ENCODE peak calls at places on chromosomes 13 and 19, in four cellular contexts. One of them, this sample, is unnamed.

GRCh38 chr13:102721800-102722231 is 27.0 kb upstream of the METTL21C start:
- DNase-seq in thoracic aorta: no peak
- DNase-seq in MM.1S: no peak
- DNase-seq in B cell: no peak
- DNase-seq in this sample: no peak

GRCh38 chr13:54733639-54734038 is 1705.0 kb downstream of the OLFM4 start:
- DNase-seq in B cell: no peak
- DNase-seq in thoracic aorta: no peak
- DNase-seq in MM.1S: no peak
- DNase-seq in this sample: no peak

GRCh38 chr13:84844473-84844872 is 954.7 kb downstream of the SLITRK6 start:
- DNase-seq in B cell: no peak
- DNase-seq in MM.1S: no peak
- DNase-seq in thoracic aorta: no peak
- DNase-seq in this sample: no peak

GRCh38 chr19:33284756-33285155 is 17.6 kb downstream of the CEBPA start:
- DNase-seq in B cell: no peak
- DNase-seq in thoracic aorta: no peak
- DNase-seq in MM.1S: no peak
- DNase-seq in this sample: no peak

GRCh38 chr19:48373567-48373966 is 9.4 kb downstream of the SYNGR4 start:
- DNase-seq in B cell: no peak
- DNase-seq in MM.1S: no peak
- DNase-seq in thoracic aorta: no peak
- DNase-seq in this sample: no peak

GRCh38 chr19:14837391-14837790 is 2.4 kb upstream of the OR7A5 start:
- DNase-seq in thoracic aorta: no peak
- DNase-seq in MM.1S: no peak
- DNase-seq in B cell: no peak
- DNase-seq in this sample: no peak

GRCh38 chr13:94249512-94249911 is 230.0 kb downstream of the DCT start:
- DNase-seq in MM.1S: no peak
- DNase-seq in B cell: no peak
- DNase-seq in thoracic aorta: no peak
- DNase-seq in this sample: no peak

GRCh38 chr19:38417544-38418506 is 8.2 kb downstream of the RASGRP4 start:
- DNase-seq in thoracic aorta: no peak
- DNase-seq in B cell: peak
- DNase-seq in MM.1S: no peak
- DNase-seq in this sample: peak

GRCh38 chr13:48457578-48458242 is 44.8 kb upstream of the LPAR6 start:
- DNase-seq in B cell: no peak
- DNase-seq in MM.1S: no peak
- DNase-seq in thoracic aorta: no peak
- DNase-seq in this sample: no peak

GRCh38 chr19:7692417-7693088 is 9.4 kb downstream of the FCER2 start:
- DNase-seq in MM.1S: no peak
- DNase-seq in B cell: no peak
- DNase-seq in thoracic aorta: no peak
- DNase-seq in this sample: no peak

GRCh38 chr13:50026788-50027473 is 11.7 kb downstream of the KCNRG start:
- DNase-seq in B cell: peak
- DNase-seq in thoracic aorta: no peak
- DNase-seq in MM.1S: peak
- DNase-seq in this sample: no peak

GRCh38 chr19:48698046-48698445 is 2.3 kb downstream of the FUT2 start:
- DNase-seq in thoracic aorta: no peak
- DNase-seq in MM.1S: no peak
- DNase-seq in B cell: no peak
- DNase-seq in this sample: no peak

GRCh38 chr13:103695320-103695719 is 629.1 kb upstream of the SLC10A2 start:
- DNase-seq in B cell: no peak
- DNase-seq in thoracic aorta: no peak
- DNase-seq in MM.1S: no peak
- DNase-seq in this sample: no peak

GRCh38 chr13:33740134-33740538 is 77.8 kb upstream of the RFC3 start:
- DNase-seq in B cell: no peak
- DNase-seq in thoracic aorta: no peak
- DNase-seq in MM.1S: no peak
- DNase-seq in this sample: no peak

GRCh38 chr13:66477816-66478215 is 752.3 kb downstream of the PCDH9 start:
- DNase-seq in B cell: no peak
- DNase-seq in thoracic aorta: no peak
- DNase-seq in MM.1S: no peak
- DNase-seq in this sample: no peak

GRCh38 chr19:5196832-5197231 is 143.8 kb downstream of the PTPRS start:
- DNase-seq in B cell: no peak
- DNase-seq in thoracic aorta: no peak
- DNase-seq in MM.1S: no peak
- DNase-seq in this sample: no peak

GRCh38 chr19:51572415-51572814 is 1.3 kb downstream of the ZNF175 start:
- DNase-seq in thoracic aorta: no peak
- DNase-seq in B cell: no peak
- DNase-seq in MM.1S: no peak
- DNase-seq in this sample: peak

GRCh38 chr19:39970424-39970673 is 616 bp upstream of the PSMC4 start:
- DNase-seq in thoracic aorta: no peak
- DNase-seq in MM.1S: no peak
- DNase-seq in B cell: no peak
- DNase-seq in this sample: no peak

GRCh38 chr13:97224544-97225324 is 2.6 kb downstream of the MBNL2 start:
- DNase-seq in thoracic aorta: no peak
- DNase-seq in MM.1S: peak
- DNase-seq in B cell: no peak
- DNase-seq in this sample: no peak

GRCh38 chr13:96082640-96083039 is 7.3 kb upstream of the HS6ST3 start:
- DNase-seq in thoracic aorta: no peak
- DNase-seq in MM.1S: no peak
- DNase-seq in B cell: no peak
- DNase-seq in this sample: no peak

GRCh38 chr13:87788363-87788762 is 117.2 kb downstream of the SLITRK5 start:
- DNase-seq in MM.1S: no peak
- DNase-seq in B cell: no peak
- DNase-seq in thoracic aorta: no peak
- DNase-seq in this sample: no peak

GRCh38 chr13:76885203-76886004 is 801 bp downstream of the KCTD12 start:
- DNase-seq in thoracic aorta: no peak
- DNase-seq in B cell: peak
- DNase-seq in MM.1S: peak
- DNase-seq in this sample: peak

GRCh38 chr19:19649580-19649995 is 6.1 kb upstream of the GMIP start:
- DNase-seq in thoracic aorta: no peak
- DNase-seq in B cell: peak
- DNase-seq in MM.1S: no peak
- DNase-seq in this sample: no peak

GRCh38 chr19:6891761-6892385 is 4.5 kb downstream of the ADGRE1 start:
- DNase-seq in MM.1S: no peak
- DNase-seq in B cell: peak
- DNase-seq in thoracic aorta: no peak
- DNase-seq in this sample: no peak

GRCh38 chr13:23723463-23723862 is 153.3 kb downstream of the TNFRSF19 start:
- DNase-seq in B cell: no peak
- DNase-seq in MM.1S: no peak
- DNase-seq in thoracic aorta: no peak
- DNase-seq in this sample: no peak

GRCh38 chr13:36207672-36208071 is 6.7 kb downstream of the SOHLH2 start:
- DNase-seq in thoracic aorta: no peak
- DNase-seq in B cell: no peak
- DNase-seq in MM.1S: no peak
- DNase-seq in this sample: no peak

GRCh38 chr19:3642987-3643386 is 16.4 kb upstream of the CACTIN start:
- DNase-seq in B cell: no peak
- DNase-seq in thoracic aorta: no peak
- DNase-seq in MM.1S: no peak
- DNase-seq in this sample: no peak

DNA sequence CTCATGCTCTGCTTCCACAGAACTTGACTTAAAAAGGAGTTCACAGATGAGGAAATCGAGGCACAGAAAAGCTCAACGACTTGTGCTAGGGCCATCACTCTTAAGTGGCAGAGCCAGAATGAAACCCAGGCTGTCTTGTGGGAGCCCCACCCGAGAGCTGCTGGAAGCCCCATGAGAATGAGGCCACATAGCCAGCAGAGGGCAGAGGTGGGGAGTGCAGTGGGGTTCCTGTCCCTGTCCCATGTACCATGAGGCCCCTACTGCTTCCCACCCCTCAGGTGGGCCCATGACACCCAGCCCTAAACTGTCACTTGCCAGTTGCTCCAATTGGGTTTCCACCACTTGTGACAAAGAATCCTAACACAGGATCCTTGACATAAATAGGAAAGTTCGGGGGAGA is 175.9 kb downstream of the IRS2 start:
- DNase-seq in MM.1S: no peak
- DNase-seq in B cell: no peak
- DNase-seq in thoracic aorta: no peak
- DNase-seq in this sample: peak
- TF ChIP-seq CTCF in MM.1S: peak
- TF ChIP-seq CTCF in B cell: no peak
- TF ChIP-seq CTCF in thoracic aorta: no peak
- TF ChIP-seq CTCF in this sample: no peak

GRCh38 chr19:11291415-11291814 is 4.5 kb upstream of the TSPAN16 start:
- DNase-seq in B cell: no peak
- DNase-seq in thoracic aorta: no peak
- DNase-seq in MM.1S: no peak
- DNase-seq in this sample: no peak

GRCh38 chr19:11281336-11282049 is 14.5 kb upstream of the TSPAN16 start:
- DNase-seq in MM.1S: no peak
- DNase-seq in B cell: no peak
- DNase-seq in thoracic aorta: no peak
- DNase-seq in this sample: no peak

GRCh38 chr19:11288349-11288748 is 7.6 kb upstream of the TSPAN16 start:
- DNase-seq in B cell: no peak
- DNase-seq in thoracic aorta: no peak
- DNase-seq in MM.1S: no peak
- DNase-seq in this sample: no peak

GRCh38 chr19:11284535-11284934 is 11.4 kb upstream of the TSPAN16 start:
- DNase-seq in MM.1S: no peak
- DNase-seq in B cell: no peak
- DNase-seq in thoracic aorta: no peak
- DNase-seq in this sample: no peak

GRCh38 chr19:11286312-11286974 is 9.5 kb upstream of the TSPAN16 start:
- DNase-seq in B cell: no peak
- DNase-seq in MM.1S: no peak
- DNase-seq in thoracic aorta: no peak
- DNase-seq in this sample: no peak
- TF ChIP-seq CTCF in B cell: no peak
- TF ChIP-seq CTCF in MM.1S: no peak
- TF ChIP-seq CTCF in thoracic aorta: peak
- TF ChIP-seq CTCF in this sample: peak

DNA sequence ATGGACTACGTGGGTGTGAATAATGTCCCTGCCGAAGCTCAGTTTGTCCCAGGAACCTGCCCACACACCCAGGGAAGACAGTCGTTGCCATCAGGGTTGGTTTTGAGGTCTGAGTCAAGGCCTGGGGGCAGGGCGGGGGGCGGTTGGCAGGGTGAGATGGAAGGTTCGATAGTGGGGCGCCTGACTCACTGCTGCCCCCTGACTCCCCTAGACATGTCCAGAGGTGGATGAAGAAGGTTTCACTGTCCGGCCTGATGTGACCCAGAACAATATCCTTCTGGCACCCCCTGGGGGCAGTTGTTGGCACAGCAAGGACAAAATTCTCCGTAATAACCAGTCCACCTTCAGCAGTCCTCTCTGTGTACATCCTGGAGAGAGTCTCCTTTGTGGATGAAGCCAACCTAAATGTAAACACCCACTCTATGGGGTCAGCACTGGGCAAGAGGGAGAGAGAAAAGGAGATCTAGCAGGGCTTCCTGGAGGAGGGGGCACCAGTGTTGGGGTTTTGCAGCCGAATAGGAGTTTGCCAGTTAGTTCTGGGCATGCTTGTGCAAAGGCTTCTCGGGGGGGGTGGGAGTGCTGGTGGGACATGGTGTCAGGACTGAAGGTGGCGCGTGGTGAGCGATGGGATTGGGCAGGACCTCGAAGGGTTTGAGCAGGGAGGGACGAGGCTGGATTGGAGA is 19.6 kb upstream of the B3GNT3 start:
- DNase-seq in thoracic aorta: no peak
- DNase-seq in MM.1S: peak
- DNase-seq in B cell: no peak
- DNase-seq in this sample: peak
- TF ChIP-seq CTCF in thoracic aorta: peak
- TF ChIP-seq CTCF in MM.1S: peak
- TF ChIP-seq CTCF in B cell: peak
- TF ChIP-seq CTCF in this sample: peak

DNA sequence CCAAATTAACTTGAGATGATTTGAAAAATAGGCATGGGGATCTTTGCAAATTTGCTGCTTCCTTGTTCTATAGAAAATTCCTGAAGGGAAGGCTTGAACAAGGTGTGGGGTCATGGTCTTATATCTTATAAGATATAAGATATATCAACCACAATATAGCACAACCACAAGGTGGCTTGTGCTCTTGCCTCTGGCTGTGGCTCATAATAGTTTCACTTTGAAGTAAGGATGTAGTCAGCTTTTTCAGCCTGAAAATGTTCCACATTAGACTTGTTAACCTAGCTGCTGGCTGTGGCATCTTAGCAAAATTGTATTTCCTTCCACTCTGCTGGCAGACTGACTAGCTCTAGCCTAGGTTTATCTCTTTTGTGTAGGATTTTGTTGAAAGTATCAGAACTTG is 169.7 kb downstream of the KLF5 start:
- DNase-seq in thoracic aorta: no peak
- DNase-seq in B cell: no peak
- DNase-seq in MM.1S: peak
- DNase-seq in this sample: no peak
- TF ChIP-seq CTCF in thoracic aorta: no peak
- TF ChIP-seq CTCF in B cell: no peak
- TF ChIP-seq CTCF in MM.1S: peak
- TF ChIP-seq CTCF in this sample: peak

GRCh38 chr19:10113592-10113963 is 2.1 kb downstream of the P2RY11 start:
- DNase-seq in B cell: no peak
- DNase-seq in MM.1S: no peak
- DNase-seq in thoracic aorta: no peak
- DNase-seq in this sample: no peak

GRCh38 chr19:10115392-10116084 is 4.0 kb downstream of the P2RY11 start:
- DNase-seq in MM.1S: no peak
- DNase-seq in B cell: no peak
- DNase-seq in thoracic aorta: no peak
- DNase-seq in this sample: no peak

GRCh38 chr19:10112895-10113591 is 1.6 kb downstream of the P2RY11 start:
- DNase-seq in thoracic aorta: no peak
- DNase-seq in B cell: peak
- DNase-seq in MM.1S: peak
- DNase-seq in this sample: peak

GRCh38 chr19:10114651-10115391 is 3.3 kb downstream of the P2RY11 start:
- DNase-seq in MM.1S: no peak
- DNase-seq in B cell: peak
- DNase-seq in thoracic aorta: no peak
- DNase-seq in this sample: no peak

GRCh38 chr19:10113964-10114650 is 2.6 kb downstream of the P2RY11 start:
- DNase-seq in thoracic aorta: no peak
- DNase-seq in B cell: peak
- DNase-seq in MM.1S: no peak
- DNase-seq in this sample: no peak
- TF ChIP-seq CTCF in thoracic aorta: no peak
- TF ChIP-seq CTCF in B cell: no peak
- TF ChIP-seq CTCF in MM.1S: no peak
- TF ChIP-seq CTCF in this sample: no peak

GRCh38 chr13:24997367-24997967 is 98.5 kb upstream of the PABPC3 start:
- DNase-seq in B cell: no peak
- DNase-seq in thoracic aorta: no peak
- DNase-seq in MM.1S: peak
- DNase-seq in this sample: peak
- TF ChIP-seq CTCF in B cell: peak
- TF ChIP-seq CTCF in thoracic aorta: peak
- TF ChIP-seq CTCF in MM.1S: peak
- TF ChIP-seq CTCF in this sample: peak

This sample was measured in Peyer's patch.